ENCODE peak calls at places on chromosomes 2 and 18, in eight cellular contexts. One of them, this sample, is unnamed.

GRCh38 chr2:219010162-219010756 is 17.0 kb upstream of the CRYBA2 start:
- DNase-seq in endothelial cell of umbilical vein: no peak
- DNase-seq in upper lobe of left lung: no peak
- DNase-seq in sigmoid colon: no peak
- DNase-seq in body of pancreas: peak
- DNase-seq in HepG2: peak
- DNase-seq in prostate gland: no peak
- DNase-seq in stomach: no peak
- DNase-seq in this sample: no peak

GRCh38 chr2:36578343-36579296 is 19.3 kb downstream of the FEZ2 start:
- DNase-seq in prostate gland: peak
- DNase-seq in sigmoid colon: no peak
- DNase-seq in stomach: no peak
- DNase-seq in upper lobe of left lung: no peak
- DNase-seq in endothelial cell of umbilical vein: no peak
- DNase-seq in HepG2: no peak
- DNase-seq in body of pancreas: peak
- DNase-seq in this sample: no peak

GRCh38 chr2:190835303-190835930 is 45.2 kb upstream of the GLS start:
- DNase-seq in body of pancreas: peak
- DNase-seq in HepG2: no peak
- DNase-seq in prostate gland: no peak
- DNase-seq in sigmoid colon: peak
- DNase-seq in stomach: no peak
- DNase-seq in endothelial cell of umbilical vein: peak
- DNase-seq in upper lobe of left lung: no peak
- DNase-seq in this sample: peak

GRCh38 chr2:113064898-113065297 is 2.9 kb upstream of the IL1F10 start:
- DNase-seq in stomach: no peak
- DNase-seq in sigmoid colon: no peak
- DNase-seq in HepG2: no peak
- DNase-seq in body of pancreas: no peak
- DNase-seq in prostate gland: no peak
- DNase-seq in endothelial cell of umbilical vein: no peak
- DNase-seq in upper lobe of left lung: no peak
- DNase-seq in this sample: no peak

GRCh38 chr2:192585418-192585817 is 390.7 kb upstream of the TMEFF2 start:
- DNase-seq in sigmoid colon: no peak
- DNase-seq in endothelial cell of umbilical vein: no peak
- DNase-seq in HepG2: no peak
- DNase-seq in body of pancreas: no peak
- DNase-seq in prostate gland: no peak
- DNase-seq in stomach: no peak
- DNase-seq in upper lobe of left lung: no peak
- DNase-seq in this sample: no peak

GRCh38 chr2:102620367-102620766 is 1.0 kb downstream of the SLC9A2 start:
- DNase-seq in endothelial cell of umbilical vein: no peak
- DNase-seq in body of pancreas: no peak
- DNase-seq in stomach: peak
- DNase-seq in sigmoid colon: no peak
- DNase-seq in prostate gland: peak
- DNase-seq in HepG2: no peak
- DNase-seq in upper lobe of left lung: no peak
- DNase-seq in this sample: no peak

GRCh38 chr2:44550571-44550970 is 188.8 kb downstream of the CAMKMT start:
- DNase-seq in endothelial cell of umbilical vein: peak
- DNase-seq in HepG2: no peak
- DNase-seq in stomach: no peak
- DNase-seq in body of pancreas: no peak
- DNase-seq in upper lobe of left lung: no peak
- DNase-seq in prostate gland: no peak
- DNase-seq in sigmoid colon: no peak
- DNase-seq in this sample: no peak

GRCh38 chr2:113105047-113105446 is 22.4 kb upstream of the IL1RN start:
- DNase-seq in HepG2: no peak
- DNase-seq in endothelial cell of umbilical vein: no peak
- DNase-seq in body of pancreas: no peak
- DNase-seq in upper lobe of left lung: no peak
- DNase-seq in prostate gland: no peak
- DNase-seq in stomach: no peak
- DNase-seq in sigmoid colon: no peak
- DNase-seq in this sample: peak

GRCh38 chr2:218010116-218010837 is 7.5 kb upstream of the TNS1 start:
- DNase-seq in body of pancreas: peak
- DNase-seq in prostate gland: peak
- DNase-seq in upper lobe of left lung: peak
- DNase-seq in endothelial cell of umbilical vein: peak
- DNase-seq in stomach: peak
- DNase-seq in HepG2: no peak
- DNase-seq in sigmoid colon: peak
- DNase-seq in this sample: peak

GRCh38 chr2:2672249-2672648 is 341.2 kb upstream of the MYT1L start:
- DNase-seq in prostate gland: no peak
- DNase-seq in HepG2: no peak
- DNase-seq in sigmoid colon: no peak
- DNase-seq in endothelial cell of umbilical vein: no peak
- DNase-seq in stomach: no peak
- DNase-seq in upper lobe of left lung: no peak
- DNase-seq in body of pancreas: no peak
- DNase-seq in this sample: no peak

GRCh38 chr2:10033251-10034006 is 9.9 kb upstream of the KLF11 start:
- DNase-seq in upper lobe of left lung: no peak
- DNase-seq in endothelial cell of umbilical vein: no peak
- DNase-seq in stomach: no peak
- DNase-seq in HepG2: no peak
- DNase-seq in body of pancreas: no peak
- DNase-seq in prostate gland: no peak
- DNase-seq in sigmoid colon: no peak
- DNase-seq in this sample: no peak

DNA sequence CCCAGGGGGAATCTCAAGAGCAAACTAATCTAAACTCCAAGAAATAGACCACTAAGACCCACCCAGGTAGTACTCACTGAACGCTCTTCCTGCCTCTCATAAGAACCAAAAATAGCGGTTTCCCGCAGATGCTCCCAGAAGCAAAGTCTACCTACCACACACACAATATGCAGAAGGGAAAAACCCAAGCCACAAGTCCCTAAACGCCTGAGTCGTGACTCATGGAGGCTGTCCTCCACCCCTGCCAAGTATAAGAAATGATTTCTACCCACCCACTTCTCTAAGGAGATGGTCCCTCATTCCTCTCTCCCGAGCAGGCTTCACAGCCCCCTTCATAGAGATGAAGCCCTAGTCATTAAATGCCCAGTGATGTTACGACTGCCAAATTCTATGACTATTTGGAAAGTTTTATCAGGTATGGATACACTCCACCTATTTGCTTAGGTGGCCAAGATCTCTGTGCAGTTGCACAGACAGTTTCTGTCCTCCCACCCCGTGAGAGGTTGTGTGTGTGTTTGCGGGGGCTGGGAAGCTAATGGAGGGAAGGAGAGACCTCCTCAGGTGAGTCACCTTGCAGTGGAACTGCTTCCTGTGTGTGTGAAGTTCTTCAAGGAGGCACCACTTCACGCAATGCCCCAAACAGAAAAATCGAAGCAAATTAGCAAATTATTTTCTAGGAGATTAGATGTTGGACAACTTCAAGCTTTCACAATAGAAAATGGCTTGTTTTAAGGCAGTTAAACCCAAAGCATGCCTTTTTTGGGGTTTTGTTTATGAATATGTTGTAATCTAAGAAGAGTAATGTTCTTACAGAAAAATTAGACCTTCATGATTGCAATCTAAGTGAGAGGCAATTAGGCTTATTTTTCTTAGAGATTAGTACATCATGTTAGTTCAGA is 175.1 kb downstream of the TGIF1 start:
- DNase-seq in upper lobe of left lung: no peak
- DNase-seq in prostate gland: no peak
- DNase-seq in body of pancreas: peak
- DNase-seq in endothelial cell of umbilical vein: peak
- DNase-seq in stomach: peak
- DNase-seq in sigmoid colon: peak
- DNase-seq in HepG2: no peak
- DNase-seq in this sample: peak
- TF ChIP-seq POLR2A in upper lobe of left lung: no peak
- TF ChIP-seq POLR2A in prostate gland: no peak
- TF ChIP-seq POLR2A in body of pancreas: no peak
- TF ChIP-seq POLR2A in endothelial cell of umbilical vein: no peak
- TF ChIP-seq POLR2A in stomach: no peak
- TF ChIP-seq POLR2A in sigmoid colon: no peak
- TF ChIP-seq POLR2A in HepG2: no peak
- TF ChIP-seq POLR2A in this sample: no peak

GRCh38 chr2:241925821-241926441 is 56.4 kb downstream of the RTP5 start:
- DNase-seq in body of pancreas: no peak
- DNase-seq in endothelial cell of umbilical vein: no peak
- DNase-seq in HepG2: no peak
- DNase-seq in stomach: peak
- DNase-seq in upper lobe of left lung: no peak
- DNase-seq in prostate gland: no peak
- DNase-seq in sigmoid colon: no peak
- DNase-seq in this sample: no peak
- TF ChIP-seq POLR2A in body of pancreas: no peak
- TF ChIP-seq POLR2A in endothelial cell of umbilical vein: no peak
- TF ChIP-seq POLR2A in HepG2: no peak
- TF ChIP-seq POLR2A in stomach: no peak
- TF ChIP-seq POLR2A in upper lobe of left lung: no peak
- TF ChIP-seq POLR2A in prostate gland: no peak
- TF ChIP-seq POLR2A in sigmoid colon: no peak
- TF ChIP-seq POLR2A in this sample: no peak

GRCh38 chr2:33492735-33493134 is 16.3 kb downstream of the RASGRP3 start:
- DNase-seq in sigmoid colon: no peak
- DNase-seq in body of pancreas: no peak
- DNase-seq in endothelial cell of umbilical vein: no peak
- DNase-seq in prostate gland: no peak
- DNase-seq in HepG2: no peak
- DNase-seq in stomach: no peak
- DNase-seq in upper lobe of left lung: no peak
- DNase-seq in this sample: no peak
- TF ChIP-seq POLR2A in sigmoid colon: no peak
- TF ChIP-seq POLR2A in body of pancreas: no peak
- TF ChIP-seq POLR2A in endothelial cell of umbilical vein: no peak
- TF ChIP-seq POLR2A in prostate gland: no peak
- TF ChIP-seq POLR2A in HepG2: no peak
- TF ChIP-seq POLR2A in stomach: no peak
- TF ChIP-seq POLR2A in upper lobe of left lung: no peak
- TF ChIP-seq POLR2A in this sample: no peak

GRCh38 chr2:49796221-49796705 is 641.9 kb upstream of the FSHR start:
- DNase-seq in stomach: no peak
- DNase-seq in HepG2: no peak
- DNase-seq in prostate gland: no peak
- DNase-seq in body of pancreas: no peak
- DNase-seq in upper lobe of left lung: no peak
- DNase-seq in sigmoid colon: no peak
- DNase-seq in endothelial cell of umbilical vein: no peak
- DNase-seq in this sample: no peak
- TF ChIP-seq POLR2A in stomach: no peak
- TF ChIP-seq POLR2A in HepG2: no peak
- TF ChIP-seq POLR2A in prostate gland: no peak
- TF ChIP-seq POLR2A in body of pancreas: no peak
- TF ChIP-seq POLR2A in upper lobe of left lung: no peak
- TF ChIP-seq POLR2A in sigmoid colon: no peak
- TF ChIP-seq POLR2A in endothelial cell of umbilical vein: no peak
- TF ChIP-seq POLR2A in this sample: no peak

GRCh38 chr2:216192181-216192580 is 83.0 kb downstream of the XRCC5 start:
- DNase-seq in endothelial cell of umbilical vein: no peak
- DNase-seq in upper lobe of left lung: no peak
- DNase-seq in prostate gland: no peak
- DNase-seq in sigmoid colon: no peak
- DNase-seq in stomach: no peak
- DNase-seq in HepG2: no peak
- DNase-seq in body of pancreas: no peak
- DNase-seq in this sample: no peak

GRCh38 chr2:216188956-216189355 is 79.8 kb downstream of the XRCC5 start:
- DNase-seq in sigmoid colon: no peak
- DNase-seq in stomach: no peak
- DNase-seq in HepG2: no peak
- DNase-seq in prostate gland: no peak
- DNase-seq in upper lobe of left lung: no peak
- DNase-seq in body of pancreas: no peak
- DNase-seq in endothelial cell of umbilical vein: peak
- DNase-seq in this sample: no peak

GRCh38 chr2:216188268-216188850 is 79.2 kb downstream of the XRCC5 start:
- DNase-seq in body of pancreas: no peak
- DNase-seq in upper lobe of left lung: no peak
- DNase-seq in sigmoid colon: no peak
- DNase-seq in prostate gland: no peak
- DNase-seq in HepG2: peak
- DNase-seq in endothelial cell of umbilical vein: peak
- DNase-seq in stomach: no peak
- DNase-seq in this sample: no peak

GRCh38 chr2:216192931-216193330 is 83.8 kb downstream of the XRCC5 start:
- DNase-seq in prostate gland: no peak
- DNase-seq in upper lobe of left lung: no peak
- DNase-seq in endothelial cell of umbilical vein: no peak
- DNase-seq in sigmoid colon: no peak
- DNase-seq in body of pancreas: no peak
- DNase-seq in HepG2: no peak
- DNase-seq in stomach: no peak
- DNase-seq in this sample: no peak

GRCh38 chr2:216189410-216189809 is 80.3 kb downstream of the XRCC5 start:
- DNase-seq in prostate gland: no peak
- DNase-seq in sigmoid colon: no peak
- DNase-seq in body of pancreas: no peak
- DNase-seq in endothelial cell of umbilical vein: no peak
- DNase-seq in upper lobe of left lung: no peak
- DNase-seq in HepG2: no peak
- DNase-seq in stomach: no peak
- DNase-seq in this sample: no peak
- TF ChIP-seq POLR2A in prostate gland: no peak
- TF ChIP-seq POLR2A in sigmoid colon: no peak
- TF ChIP-seq POLR2A in body of pancreas: no peak
- TF ChIP-seq POLR2A in endothelial cell of umbilical vein: no peak
- TF ChIP-seq POLR2A in upper lobe of left lung: no peak
- TF ChIP-seq POLR2A in HepG2: no peak
- TF ChIP-seq POLR2A in stomach: no peak
- TF ChIP-seq POLR2A in this sample: no peak